ENCODE peak calls at places on chromosomes 4 and X, in four cellular contexts. One of them, this sample, is unnamed.

GRCh38 chrX:124232523-124233201 is 99.8 kb upstream of the TEX13D start:
- DNase-seq in mammary epithelial cell: peak
- DNase-seq in AG09309: no peak
- DNase-seq in PC-3: peak
- DNase-seq in this sample: no peak

GRCh38 chr4:174523003-174523693 is 860 bp upstream of the HPGD start:
- DNase-seq in mammary epithelial cell: no peak
- DNase-seq in AG09309: no peak
- DNase-seq in PC-3: peak
- DNase-seq in this sample: peak

GRCh38 chrX:86023806-86024205 is 23.6 kb downstream of the CHM start:
- DNase-seq in mammary epithelial cell: peak
- DNase-seq in AG09309: no peak
- DNase-seq in PC-3: no peak
- DNase-seq in this sample: no peak

GRCh38 chrX:20654596-20655106 is 387.9 kb upstream of the RPS6KA3 start:
- DNase-seq in mammary epithelial cell: peak
- DNase-seq in AG09309: no peak
- DNase-seq in PC-3: peak
- DNase-seq in this sample: peak

GRCh38 chr4:55216871-55217635 is 91.7 kb upstream of the KDR start:
- DNase-seq in mammary epithelial cell: no peak
- DNase-seq in AG09309: no peak
- DNase-seq in PC-3: peak
- DNase-seq in this sample: peak

GRCh38 chr4:1374706-1375045 is 27.7 kb downstream of the UVSSA start:
- DNase-seq in mammary epithelial cell: no peak
- DNase-seq in AG09309: no peak
- DNase-seq in PC-3: no peak
- DNase-seq in this sample: no peak

GRCh38 chrX:38868941-38869378 is 67.7 kb downstream of the MID1IP1 start:
- DNase-seq in mammary epithelial cell: peak
- DNase-seq in AG09309: no peak
- DNase-seq in PC-3: peak
- DNase-seq in this sample: peak

GRCh38 chrX:41684138-41684537 is 4.6 kb upstream of the GPR34 start:
- DNase-seq in mammary epithelial cell: no peak
- DNase-seq in AG09309: no peak
- DNase-seq in PC-3: peak
- DNase-seq in this sample: peak

GRCh38 chr4:139767168-139767567 is 101.5 kb downstream of the MGST2 start:
- DNase-seq in mammary epithelial cell: no peak
- DNase-seq in AG09309: peak
- DNase-seq in PC-3: no peak
- DNase-seq in this sample: no peak

GRCh38 chr4:1686440-1687036 is 2.4 kb upstream of the FAM53A start:
- DNase-seq in mammary epithelial cell: no peak
- DNase-seq in AG09309: no peak
- DNase-seq in PC-3: no peak
- DNase-seq in this sample: no peak

GRCh38 chr4:84456157-84456556 is 42.9 kb downstream of the NKX6-1 start:
- DNase-seq in mammary epithelial cell: no peak
- DNase-seq in AG09309: no peak
- DNase-seq in PC-3: no peak
- DNase-seq in this sample: no peak

GRCh38 chr4:143336828-143337599 is at the start of gene GAB1:
- DNase-seq in mammary epithelial cell: peak
- DNase-seq in AG09309: no peak
- DNase-seq in PC-3: peak
- DNase-seq in this sample: peak

GRCh38 chr4:123976285-123976684 is 579.7 kb downstream of the SPRY1 start:
- DNase-seq in mammary epithelial cell: no peak
- DNase-seq in AG09309: no peak
- DNase-seq in PC-3: no peak
- DNase-seq in this sample: peak

GRCh38 chr4:42262701-42263490 is 110.4 kb upstream of the BEND4 start:
- DNase-seq in mammary epithelial cell: no peak
- DNase-seq in AG09309: no peak
- DNase-seq in PC-3: no peak
- DNase-seq in this sample: no peak

GRCh38 chr4:118124977-118125376 is 90.7 kb downstream of the NDST3 start:
- DNase-seq in mammary epithelial cell: peak
- DNase-seq in AG09309: no peak
- DNase-seq in PC-3: no peak
- DNase-seq in this sample: no peak

GRCh38 chrX:40151211-40152172 is 53.7 kb upstream of the BCOR start:
- DNase-seq in mammary epithelial cell: no peak
- DNase-seq in AG09309: no peak
- DNase-seq in PC-3: peak
- DNase-seq in this sample: no peak
- H3K4me3 ChIP-seq in mammary epithelial cell: no peak
- H3K4me3 ChIP-seq in AG09309: no peak
- H3K4me3 ChIP-seq in PC-3: peak
- H3K4me3 ChIP-seq in this sample: no peak

GRCh38 chrX:134426285-134426684 is 33.7 kb upstream of the HPRT1 start:
- DNase-seq in mammary epithelial cell: no peak
- DNase-seq in AG09309: no peak
- DNase-seq in PC-3: no peak
- DNase-seq in this sample: no peak

GRCh38 chrX:134419784-134420183 is 40.2 kb upstream of the HPRT1 start:
- DNase-seq in mammary epithelial cell: no peak
- DNase-seq in AG09309: no peak
- DNase-seq in PC-3: no peak
- DNase-seq in this sample: no peak

GRCh38 chrX:134418317-134419113 is 41.5 kb upstream of the HPRT1 start:
- DNase-seq in mammary epithelial cell: no peak
- DNase-seq in AG09309: no peak
- DNase-seq in PC-3: no peak
- DNase-seq in this sample: no peak

GRCh38 chrX:134423606-134424005 is 36.4 kb upstream of the HPRT1 start:
- DNase-seq in mammary epithelial cell: peak
- DNase-seq in AG09309: peak
- DNase-seq in PC-3: peak
- DNase-seq in this sample: peak
- TF ChIP-seq CTCF in mammary epithelial cell: peak
- TF ChIP-seq CTCF in AG09309: peak
- TF ChIP-seq CTCF in PC-3: peak
- TF ChIP-seq CTCF in this sample: peak

DNA sequence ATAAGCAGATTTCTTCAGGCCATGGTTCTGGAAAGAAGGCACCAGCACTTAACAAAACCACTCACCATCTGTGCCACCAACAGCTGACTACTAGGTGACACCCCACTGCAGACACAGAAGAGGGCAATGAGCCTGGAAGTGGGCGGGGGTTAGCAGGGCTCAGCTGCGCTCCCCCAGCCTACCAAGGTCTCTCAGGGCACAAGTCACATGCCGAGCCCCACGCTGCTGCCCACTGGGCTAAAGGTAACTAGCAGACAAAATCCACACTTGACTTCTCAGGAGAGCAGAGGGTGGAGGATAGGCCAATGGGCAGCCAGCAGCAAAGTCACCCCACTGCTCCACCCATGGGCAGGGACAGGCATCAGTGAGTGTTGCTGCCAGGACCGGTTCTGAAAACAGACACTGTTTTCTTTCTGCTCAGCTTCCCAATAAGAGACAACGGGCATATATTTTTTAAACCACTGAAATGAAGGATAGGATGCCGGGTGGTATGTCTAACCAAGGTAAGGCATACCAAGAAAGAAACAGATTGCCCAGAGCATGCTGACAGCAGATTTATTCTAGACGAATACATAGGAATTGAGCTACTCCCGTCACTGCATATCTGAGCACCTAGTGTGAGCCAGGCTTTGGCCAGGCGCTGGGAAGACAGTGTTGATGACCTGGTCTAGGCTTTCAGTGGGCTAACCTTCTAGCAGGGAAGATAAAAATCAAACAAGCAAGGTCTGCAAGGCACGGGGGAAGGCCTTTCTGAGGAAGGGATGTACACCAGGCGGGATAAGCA is 20.1 kb downstream of the ACSL1 start:
- DNase-seq in mammary epithelial cell: no peak
- DNase-seq in AG09309: no peak
- DNase-seq in PC-3: peak
- DNase-seq in this sample: peak
- H3K4me3 ChIP-seq in mammary epithelial cell: no peak
- H3K4me3 ChIP-seq in AG09309: no peak
- H3K4me3 ChIP-seq in PC-3: no peak
- H3K4me3 ChIP-seq in this sample: no peak

GRCh38 chr4:97317691-97318090 is 825.6 kb downstream of the STPG2 start:
- DNase-seq in mammary epithelial cell: no peak
- DNase-seq in AG09309: no peak
- DNase-seq in PC-3: no peak
- DNase-seq in this sample: no peak
- TF ChIP-seq CTCF in mammary epithelial cell: no peak
- TF ChIP-seq CTCF in AG09309: no peak
- TF ChIP-seq CTCF in PC-3: no peak
- TF ChIP-seq CTCF in this sample: no peak

GRCh38 chr4:8155048-8155447 is 3.6 kb downstream of the ABLIM2 start:
- DNase-seq in mammary epithelial cell: no peak
- DNase-seq in AG09309: peak
- DNase-seq in PC-3: no peak
- DNase-seq in this sample: peak
- H3K4me3 ChIP-seq in mammary epithelial cell: no peak
- H3K4me3 ChIP-seq in AG09309: no peak
- H3K4me3 ChIP-seq in PC-3: no peak
- H3K4me3 ChIP-seq in this sample: no peak

GRCh38 chrX:134908235-134908834 is 82.5 kb upstream of the SMIM10 start:
- DNase-seq in mammary epithelial cell: peak
- DNase-seq in AG09309: peak
- DNase-seq in PC-3: peak
- DNase-seq in this sample: peak
- TF ChIP-seq CTCF in mammary epithelial cell: no peak
- TF ChIP-seq CTCF in AG09309: no peak
- TF ChIP-seq CTCF in PC-3: peak
- TF ChIP-seq CTCF in this sample: peak

GRCh38 chrX:16714504-16714903 is 2.0 kb upstream of the CTPS2 start:
- DNase-seq in mammary epithelial cell: no peak
- DNase-seq in AG09309: no peak
- DNase-seq in PC-3: no peak
- DNase-seq in this sample: no peak

GRCh38 chrX:16712825-16713155 is 321 bp upstream of the CTPS2 start:
- DNase-seq in mammary epithelial cell: no peak
- DNase-seq in AG09309: no peak
- DNase-seq in PC-3: no peak
- DNase-seq in this sample: no peak

GRCh38 chrX:16708016-16708415 is 4.5 kb downstream of the CTPS2 start:
- DNase-seq in mammary epithelial cell: no peak
- DNase-seq in AG09309: no peak
- DNase-seq in PC-3: no peak
- DNase-seq in this sample: no peak

GRCh38 chrX:16711219-16712115 is 1.0 kb downstream of the CTPS2 start:
- DNase-seq in mammary epithelial cell: no peak
- DNase-seq in AG09309: no peak
- DNase-seq in PC-3: peak
- DNase-seq in this sample: no peak

DNA sequence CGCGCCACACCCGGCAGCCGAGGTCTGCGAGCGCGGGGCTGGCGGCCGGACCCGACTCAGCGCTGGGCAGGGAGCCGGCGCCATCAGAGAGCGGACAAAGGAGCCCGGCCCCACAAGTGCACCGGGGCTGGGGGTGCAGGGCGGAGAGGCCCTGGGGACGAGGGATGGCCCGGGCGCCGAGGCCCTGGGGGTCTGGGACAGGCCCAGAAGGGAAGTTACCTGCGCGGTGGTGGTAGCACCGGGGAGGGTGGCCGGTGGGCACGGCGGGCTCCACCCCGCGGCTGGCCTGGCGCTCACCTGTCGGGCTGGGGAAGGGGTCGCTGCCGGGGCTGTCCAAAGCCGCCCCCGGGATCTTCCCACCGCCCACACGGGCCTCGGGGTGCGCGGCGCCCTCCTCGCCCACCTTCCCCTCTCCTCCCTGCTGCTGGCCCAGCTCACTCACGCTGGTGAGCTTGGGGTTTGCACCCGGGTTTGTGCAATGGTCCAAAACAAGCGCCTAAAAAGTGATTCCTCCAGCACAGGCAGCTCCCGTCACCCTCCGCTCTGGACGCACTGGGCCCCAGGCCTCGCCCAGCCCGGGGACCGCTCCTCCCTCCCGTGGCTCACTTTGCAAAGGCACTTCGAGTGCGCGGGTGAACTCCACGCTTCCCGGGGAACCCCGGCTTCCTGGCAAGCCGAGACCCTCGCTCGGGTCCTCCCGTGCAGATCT is at the start of gene CTPS2:
- DNase-seq in mammary epithelial cell: peak
- DNase-seq in AG09309: no peak
- DNase-seq in PC-3: peak
- DNase-seq in this sample: peak
- H3K4me3 ChIP-seq in mammary epithelial cell: peak
- H3K4me3 ChIP-seq in AG09309: peak
- H3K4me3 ChIP-seq in PC-3: peak
- H3K4me3 ChIP-seq in this sample: peak

This sample was measured in fibroblast of mammary gland.